ENCODE peak calls at places on chromosomes 12 and 14, in nine cellular contexts. Z, T, H, G, P, R, N, J and B are unnamed samples.

GRCh38 chr12:54606556-54606955 is 18.1 kb upstream of the PPP1R1A start:
- DNase-seq in Z (no peak), T (no peak), H (no peak), G (no peak), P (no peak), R (no peak), N (no peak), J (peak; percentile 60), B (no peak)

GRCh38 chr14:47103781-47104180 is 452.2 kb upstream of the RPL10L start:
- DNase-seq in Z (no peak), T (no peak), H (no peak), G (no peak), P (no peak), R (no peak), N (no peak), J (no peak), B (no peak)

GRCh38 chr14:65153101-65153500 is 50.8 kb upstream of the MAX start:
- DNase-seq in Z (no peak), T (no peak), H (peak; percentile 30), G (no peak), P (peak; percentile 92), R (peak; percentile 39), N (peak; percentile 44), J (no peak), B (no peak)

GRCh38 chr14:51552768-51553426 is 98.8 kb upstream of the FRMD6 start:
- DNase-seq in Z (no peak), T (no peak), H (peak; percentile 22), G (no peak), P (no peak), R (no peak), N (no peak), J (no peak), B (no peak)

GRCh38 chr14:78195431-78195830 is 25.3 kb downstream of the NRXN3 start:
- DNase-seq in Z (no peak), T (no peak), H (no peak), G (no peak), P (no peak), R (no peak), N (no peak), J (no peak), B (no peak)

GRCh38 chr12:76346798-76347420 is 1.3 kb downstream of the BBS10 start:
- DNase-seq in Z (no peak), T (no peak), H (no peak), G (peak; percentile 85), P (peak; percentile 2), R (no peak), N (no peak), J (no peak), B (peak; percentile 74)

GRCh38 chr12:119788783-119789182 is 88.3 kb downstream of the CIT start:
- DNase-seq in Z (no peak), T (no peak), H (no peak), G (peak; percentile 49), P (no peak), R (no peak), N (no peak), J (no peak), B (peak; percentile 72)

GRCh38 chr14:97107760-97108159 is 310.6 kb downstream of the VRK1 start:
- DNase-seq in Z (no peak), T (no peak), H (no peak), G (no peak), P (no peak), R (no peak), N (no peak), J (no peak), B (no peak)

GRCh38 chr14:100604126-100604501 is 16.9 kb upstream of the BEGAIN start:
- DNase-seq in Z (no peak), T (peak; percentile 34), H (no peak), G (no peak), P (no peak), R (no peak), N (peak; percentile 5), J (peak; percentile 78), B (no peak)

GRCh38 chr12:101501410-101502045 is 26.4 kb downstream of the SPIC start:
- DNase-seq in Z (no peak), T (no peak), H (no peak), G (no peak), P (no peak), R (no peak), N (no peak), J (no peak), B (peak; percentile 76)